ENCODE peak calls at places on chromosome 22, in five cellular contexts. Y is neural progenitor cell; B is naive thymus-derived CD4-positive, alpha-beta T cell; U is IMR-90; A is fibroblast of lung. T is an unnamed sample.
A peak's percentile ranks its signal among the peaks of the same experiment; 100 is the strongest.

GRCh38 chr22:22546490-22546889 is 12.6 kb downstream of the PRAME start:
- DNase-seq in Y (no peak), B (no peak), U (peak; percentile 8), A (peak; percentile 7), T (no peak)

GRCh38 chr22:37045958-37046357 is 5.6 kb upstream of the KCTD17 start:
- DNase-seq in Y (peak; percentile 50), B (no peak), U (peak; percentile 62), A (peak; percentile 28), T (no peak)

GRCh38 chr22:21026783-21027692 is 5.3 kb downstream of the SLC7A4 start:
- DNase-seq in Y (no peak), B (no peak), U (peak; percentile 68), A (peak; percentile 40), T (peak; percentile 43)

GRCh38 chr22:42688241-42688913 is 32.3 kb downstream of the A4GALT start:
- DNase-seq in Y (peak; percentile 58), B (no peak), U (peak; percentile 93), A (peak; percentile 98), T (peak; percentile 83)

GRCh38 chr22:38674888-38675287 is 6.9 kb upstream of the TOMM22 start:
- DNase-seq in Y (no peak), B (no peak), U (no peak), A (no peak), T (no peak)

GRCh38 chr22:20508815-20509271 is 1.4 kb downstream of the MED15 start:
- DNase-seq in Y (no peak), B (no peak), U (no peak), A (no peak), T (peak; percentile 13)

GRCh38 chr22:24806663-24807001 is 621 bp downstream of the SGSM1 start:
- DNase-seq in Y (peak; percentile 24), B (no peak), U (no peak), A (no peak), T (no peak)

GRCh38 chr22:35377735-35378134 is 3.2 kb upstream of the HMOX1 start:
- DNase-seq in Y (no peak), B (no peak), U (no peak), A (no peak), T (no peak)

GRCh38 chr22:23085785-23086184 is 15.5 kb downstream of the GNAZ start:
- DNase-seq in Y (peak; percentile 74), B (no peak), U (no peak), A (no peak), T (no peak)

GRCh38 chr22:42500164-42500835 is 19.3 kb downstream of the RRP7A start:
- DNase-seq in Y (peak; percentile 88), B (peak; percentile 73), U (peak; percentile 35), A (peak; percentile 73), T (peak; percentile 71)

GRCh38 chr22:17891427-17892167 is 117.3 kb upstream of the BID start:
- DNase-seq in Y (peak; percentile 56), B (no peak), U (no peak), A (no peak), T (no peak)

GRCh38 chr22:27381960-27382742 is 419.4 kb downstream of the MN1 start:
- DNase-seq in Y (peak; percentile 47), B (no peak), U (no peak), A (no peak), T (no peak)

GRCh38 chr22:27381552-27381951 is 420.0 kb downstream of the MN1 start:
- DNase-seq in Y (no peak), B (no peak), U (no peak), A (no peak), T (no peak)

GRCh38 chr22:27382947-27383346 is 418.6 kb downstream of the MN1 start:
- DNase-seq in Y (no peak), B (no peak), U (no peak), A (no peak), T (no peak)

GRCh38 chr22:27378994-27379393 is 422.6 kb downstream of the MN1 start:
- DNase-seq in Y (no peak), B (no peak), U (no peak), A (no peak), T (no peak)

DNA sequence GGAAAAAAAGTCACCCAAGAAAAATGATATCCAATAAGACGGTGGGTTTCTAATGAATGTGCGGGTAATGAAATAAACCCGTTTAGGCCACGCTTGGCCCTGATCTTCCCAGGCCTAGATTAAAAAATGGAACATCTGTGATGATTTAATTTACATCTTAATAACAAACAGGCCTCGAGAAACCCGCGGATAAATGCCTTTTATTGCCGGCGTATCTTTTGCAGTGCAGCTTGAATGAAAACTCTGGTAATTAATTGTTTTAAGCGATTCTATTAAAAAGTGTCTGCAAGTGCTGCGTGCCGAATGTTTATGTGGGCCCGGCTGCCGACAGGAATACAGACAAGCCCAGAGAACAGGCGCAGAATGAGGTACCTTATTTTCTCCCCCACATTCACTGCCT is 420.7 kb downstream of the MN1 start:
- DNase-seq in Y (no peak), B (no peak), U (no peak), A (no peak), T (no peak)
- H3K27ac ChIP-seq in Y (no peak overlapping the region), B (no peak overlapping the region), U (no peak overlapping the region), A (no peak overlapping the region), T (no peak overlapping the region)

GRCh38 chr22:49657275-49657973 is 170.2 kb downstream of the BRD1 start:
- DNase-seq in Y (no peak), B (peak; percentile 74), U (no peak), A (no peak), T (no peak)
- H3K4me3 ChIP-seq in Y (no peak overlapping the region), B (peak overlapping the region; percentile 87), U (no peak overlapping the region), A (no peak overlapping the region), T (no peak overlapping the region)

DNA sequence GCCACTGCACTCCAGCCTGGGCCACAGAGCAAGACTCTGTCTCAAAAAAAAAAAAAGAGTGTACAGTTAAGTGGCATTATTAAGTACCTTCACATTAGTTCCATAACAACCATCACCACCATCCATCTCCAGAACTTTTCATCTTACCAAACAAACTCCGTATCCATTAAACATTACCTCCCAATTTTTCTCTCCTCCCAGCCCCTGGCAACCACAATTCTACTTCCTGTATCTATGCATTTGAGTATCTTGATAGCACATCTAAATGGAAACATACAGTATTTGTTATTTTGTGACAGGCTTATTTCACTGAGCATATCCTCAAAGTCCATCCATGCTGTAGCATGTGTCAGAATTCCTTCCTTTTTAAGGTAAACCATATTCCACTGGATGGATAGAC is 46.8 kb downstream of the DGCR2 start:
- DNase-seq in Y (no peak), B (no peak), U (no peak), A (no peak), T (no peak)
- H3K27ac ChIP-seq in Y (no peak overlapping the region), B (no peak overlapping the region), U (no peak overlapping the region), A (no peak overlapping the region), T (no peak overlapping the region)

DNA sequence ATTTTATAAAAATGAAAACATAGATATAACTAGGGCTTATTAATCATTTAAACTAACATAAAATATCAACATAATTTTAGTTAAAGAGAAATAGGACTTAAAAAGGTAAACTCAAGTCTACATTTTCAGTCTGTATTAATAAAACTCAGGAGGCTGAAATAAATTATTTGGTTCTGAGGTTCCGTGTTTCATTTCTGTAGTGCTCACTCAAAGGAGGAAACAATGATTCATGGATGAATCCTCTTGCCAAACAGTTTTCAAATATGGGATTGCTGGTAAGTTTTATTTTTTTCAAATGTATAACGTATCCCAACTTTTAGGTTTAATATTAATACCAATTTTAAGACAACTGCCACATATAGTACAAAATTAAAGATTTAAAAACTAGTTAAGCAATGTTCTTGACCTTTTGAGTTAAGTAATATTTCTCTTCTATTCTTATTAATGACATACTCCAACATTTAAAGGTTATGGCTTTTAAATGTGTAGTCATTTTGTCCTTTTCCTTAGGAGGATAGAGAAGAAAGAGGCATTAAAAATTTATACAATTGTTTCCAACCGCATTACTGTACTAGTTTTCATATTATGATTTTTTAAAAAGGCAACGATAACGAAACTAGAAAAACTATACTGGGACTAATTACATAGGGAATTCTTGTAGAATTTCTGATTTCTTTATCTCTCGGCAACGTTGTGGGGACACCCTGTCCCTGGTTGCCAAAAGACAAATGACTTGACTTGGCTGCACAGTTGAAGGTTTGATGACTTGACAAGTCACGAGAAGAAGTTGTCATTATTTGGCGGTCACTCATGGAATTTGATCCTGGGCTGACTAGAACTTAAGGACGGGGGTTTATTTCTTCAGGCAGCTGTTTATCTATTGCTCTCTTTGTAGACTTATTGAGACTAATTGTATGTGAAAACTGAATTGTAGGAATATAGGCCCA is 69.2 kb upstream of the ADSL start:
- DNase-seq in Y (no peak), B (no peak), U (peak; percentile 51), A (peak; percentile 65), T (peak; percentile 27)
- H3K4me3 ChIP-seq in Y (no peak overlapping the region), B (peak overlapping the region; percentile 40), U (peak overlapping the region; percentile 75), A (peak overlapping the region; percentile 57), T (peak overlapping the region; percentile 22)